ENCODE peak calls at places on chromosomes 12 and 14, in four cellular contexts. E, K, U and S are unnamed samples.

GRCh38 chr14:96126339-96126770 is 78.3 kb upstream of the BDKRB2 start:
- DNase-seq in U (no peak), K (no peak), E (no peak), S (no peak)

GRCh38 chr14:92316937-92317336 is 6.0 kb upstream of the SLC24A4 start:
- DNase-seq in E (peak; percentile 63), K (peak; percentile 53), U (no peak), S (no peak)

GRCh38 chr14:79369359-79370332 is 841.7 kb downstream of the DIO2 start:
- DNase-seq in U (no peak), E (peak; percentile 98), K (no peak), S (peak; percentile 22)

GRCh38 chr12:131090254-131091210 is 136.8 kb downstream of the ADGRD1 start:
- DNase-seq in E (no peak), U (no peak), K (peak; percentile 33), S (no peak)

GRCh38 chr12:15924956-15925355 is 13.8 kb downstream of the DERA start:
- DNase-seq in U (no peak), K (no peak), E (no peak), S (no peak)

GRCh38 chr12:63007726-63008125 is 72.8 kb upstream of the PPM1H start:
- DNase-seq in U (no peak), E (no peak), K (no peak), S (no peak)

GRCh38 chr14:103444837-103445524 is 59.8 kb downstream of the MARK3 start:
- DNase-seq in K (no peak), U (no peak), E (peak; percentile 13), S (no peak)

GRCh38 chr12:57459750-57460400 is at the start of gene GLI1:
- DNase-seq in E (no peak), U (no peak), K (peak; percentile 82), S (no peak)

GRCh38 chr14:92252291-92252690 is 70.7 kb upstream of the SLC24A4 start:
- DNase-seq in K (no peak), E (no peak), U (no peak), S (no peak)

GRCh38 chr12:24991209-24992049 is 42.5 kb upstream of the BCAT1 start:
- DNase-seq in E (peak; percentile 69), U (no peak), K (no peak), S (no peak)

GRCh38 chr12:47763481-47764344 is 5.0 kb upstream of the RAPGEF3 start:
- DNase-seq in K (no peak), E (peak; percentile 91), U (no peak), S (peak; percentile 92)

GRCh38 chr12:10363922-10364838 is 25.7 kb downstream of the KLRK1 start:
- DNase-seq in U (no peak), E (peak; percentile 60), K (peak; percentile 80), S (no peak)

GRCh38 chr12:31872831-31873604 is 86.2 kb upstream of the RESF1 start:
- DNase-seq in E (no peak), U (no peak), K (no peak), S (no peak)

GRCh38 chr12:14216405-14217294 is 148.8 kb upstream of the ATF7IP start:
- DNase-seq in K (no peak), E (peak; percentile 44), U (no peak), S (no peak)

DNA sequence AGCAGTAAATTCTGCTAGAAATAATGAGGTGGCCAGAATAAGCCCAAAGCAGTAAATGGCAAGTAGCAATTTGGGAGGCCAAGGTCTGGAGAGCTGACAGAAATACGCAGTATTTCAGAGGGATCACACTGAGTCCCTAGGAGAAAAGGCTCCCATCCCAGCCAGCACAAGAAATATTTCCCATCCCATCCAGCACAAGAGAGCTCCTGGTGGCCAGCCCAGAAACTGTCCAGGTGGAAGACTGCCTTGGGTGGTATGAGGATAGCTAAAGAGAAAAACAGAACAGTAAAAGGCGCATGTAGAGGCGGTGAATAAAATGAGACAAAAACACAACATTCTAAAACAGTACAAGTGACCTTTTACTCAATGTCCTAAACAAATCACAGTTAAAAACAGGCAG is 120.7 kb downstream of the HECTD4 start:
- DNase-seq in K (peak; percentile 85), U (no peak), E (no peak), S (no peak)
- TF ChIP-seq CTCF in K (peak; percentile 73), U (no peak), E (peak; percentile 12), S (peak; percentile 43)

DNA sequence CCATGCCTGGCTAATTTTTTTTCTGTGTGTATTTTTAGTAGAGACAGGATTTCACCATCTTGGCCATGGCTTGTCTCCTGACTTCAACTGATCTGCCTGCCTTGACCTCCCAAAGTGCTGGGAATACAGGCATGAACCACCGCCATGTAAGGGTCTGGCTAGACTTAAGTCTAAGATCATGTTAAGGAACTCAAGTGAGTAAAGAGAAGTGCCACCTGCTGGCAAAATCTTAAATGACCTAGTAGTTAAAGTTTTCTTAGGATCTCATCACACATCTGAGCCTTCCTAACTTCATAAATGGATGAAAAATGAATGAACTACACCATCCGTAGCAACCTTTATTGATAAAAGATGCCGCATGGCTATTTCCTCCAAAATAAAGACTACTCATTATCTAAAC is 1.7 kb upstream of the C12orf56 start:
- DNase-seq in E (peak; percentile 56), U (no peak), K (peak; percentile 58), S (no peak)
- TF ChIP-seq CTCF in E (peak; percentile 34), U (no peak), K (peak; percentile 74), S (peak; percentile 58)

DNA sequence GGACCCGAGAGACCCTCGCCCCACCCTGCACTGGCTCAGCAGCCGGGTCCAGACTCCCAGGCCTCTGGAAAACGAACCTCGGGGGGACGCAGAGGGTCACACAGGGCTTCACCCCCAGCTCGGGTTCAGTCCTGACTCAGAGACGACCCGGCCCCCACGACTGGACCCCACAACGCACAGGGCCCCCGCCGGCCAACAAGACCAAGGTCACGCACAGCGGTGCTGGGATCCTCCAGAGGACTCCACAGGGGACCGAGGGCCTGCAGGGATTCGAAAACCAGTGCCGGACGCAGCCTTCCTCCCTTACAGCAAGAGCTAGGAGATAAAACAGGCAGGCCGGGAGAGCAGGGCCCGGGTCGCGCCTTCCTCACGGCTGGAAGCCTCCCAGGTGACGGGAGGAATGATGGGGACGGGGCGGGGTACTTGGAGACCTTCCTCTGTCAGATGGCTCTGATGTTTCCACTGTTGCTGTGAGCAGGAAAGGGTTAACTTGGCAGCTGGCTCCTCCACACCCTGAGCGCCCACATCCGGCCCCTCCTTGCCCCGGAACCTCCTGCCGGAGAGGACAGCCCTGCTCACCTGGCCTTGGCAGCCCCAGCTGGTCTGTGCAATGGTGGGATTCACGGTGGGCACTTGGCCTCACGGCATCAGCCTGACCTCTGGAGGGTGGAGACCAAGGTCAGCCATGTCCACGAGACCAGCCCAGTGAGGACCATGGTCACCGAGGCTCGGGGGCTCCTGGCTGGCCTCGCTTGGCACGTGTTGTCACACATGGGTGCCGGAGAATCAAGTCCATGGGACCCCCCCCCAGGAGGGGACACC is 46.2 kb downstream of the GALNT9 start:
- DNase-seq in U (no peak), E (no peak), K (peak; percentile 90), S (no peak)
- TF ChIP-seq CTCF in U (no peak), E (no peak), K (no peak), S (no peak)

GRCh38 chr14:77230914-77231313 is 40.1 kb downstream of the NGB start:
- DNase-seq in U (no peak), E (no peak), K (no peak), S (no peak)

GRCh38 chr14:77222546-77223225 is 41.1 kb downstream of the TMEM63C start:
- DNase-seq in E (no peak), U (no peak), K (peak; percentile 86), S (no peak)

GRCh38 chr14:77225254-77225653 is 43.7 kb downstream of the TMEM63C start:
- DNase-seq in K (no peak), U (no peak), E (no peak), S (no peak)

GRCh38 chr14:77228056-77228455 is 43.0 kb downstream of the NGB start:
- DNase-seq in K (no peak), E (no peak), U (no peak), S (no peak)
- TF ChIP-seq CTCF in K (peak; percentile 53), E (no peak), U (no peak), S (no peak)

GRCh38 chr12:107992870-107993451 is 136.1 kb upstream of the WSCD2 start:
- DNase-seq in K (peak; percentile 90), E (peak; percentile 62), U (no peak), S (no peak)
- TF ChIP-seq CTCF in K (peak; percentile 85), E (peak; percentile 64), U (peak; percentile 16), S (peak; percentile 64)

DNA sequence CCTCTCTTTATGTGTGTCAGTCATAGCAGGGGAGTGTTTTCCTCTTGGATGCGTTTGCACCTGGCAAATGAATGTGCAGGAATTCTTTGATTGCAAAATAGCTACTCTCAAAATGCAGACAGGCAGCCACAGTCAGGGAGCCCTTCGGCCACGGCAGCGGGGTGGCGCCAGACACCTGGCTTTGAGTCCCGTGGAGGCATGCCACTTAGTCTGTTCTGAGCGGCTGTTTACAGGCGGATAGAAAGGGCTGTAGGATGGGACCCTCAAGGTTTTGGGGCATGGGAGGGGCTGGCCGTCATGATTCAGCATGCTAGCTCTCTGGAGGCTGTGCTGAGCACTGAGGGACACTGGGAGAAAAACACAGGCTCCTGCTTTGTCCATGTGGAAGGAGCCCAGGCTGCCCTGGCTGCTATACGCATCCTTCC is 117.1 kb downstream of the SLC25A47 start:
- DNase-seq in K (peak; percentile 84), U (peak; percentile 74), E (peak; percentile 86), S (peak; percentile 52)
- TF ChIP-seq CTCF in K (peak; percentile 76), U (peak; percentile 55), E (peak; percentile 95), S (peak; percentile 93)